ENCODE peak calls at places on chromosome 7, in seven cellular contexts. C is cardiac fibroblast, W is suprapubic skin, R is left lung, I is bronchial epithelial cell, G is GM13977, M is B cell. J is an unnamed sample.

GRCh38 chr7:16293669-16294425 is 127.5 kb downstream of the CRPPA start:
- DNase-seq in I (peak; percentile 98), G (no peak), M (no peak), W (no peak), C (no peak), R (no peak), J (no peak)

GRCh38 chr7:151249034-151249731 is 689 bp upstream of the SMARCD3 start:
- DNase-seq in R (peak; percentile 90), C (peak; percentile 72), W (peak; percentile 83), M (peak; percentile 71), I (peak; percentile 29), G (no peak), J (peak; percentile 52)

GRCh38 chr7:139488810-139489209 is 5.3 kb upstream of the KLRG2 start:
- DNase-seq in W (no peak), R (no peak), I (no peak), G (no peak), M (no peak), C (no peak), J (no peak)

GRCh38 chr7:101165075-101165957 is at the start of gene VGF:
- DNase-seq in I (peak; percentile 70), C (peak; percentile 96), M (peak; percentile 97), R (peak; percentile 98), G (peak; percentile 98), W (peak; percentile 89), J (peak; percentile 96)

GRCh38 chr7:32115831-32116230 is 45.6 kb upstream of the PDE1C start:
- DNase-seq in M (no peak), R (no peak), C (no peak), G (no peak), W (no peak), I (no peak), J (no peak)

GRCh38 chr7:24024276-24024675 is 259.7 kb upstream of the NPY start:
- DNase-seq in M (no peak), G (no peak), R (no peak), C (no peak), I (no peak), W (no peak), J (no peak)

GRCh38 chr7:94364816-94365215 is 29.9 kb upstream of the COL1A2 start:
- DNase-seq in C (no peak), G (no peak), I (no peak), R (no peak), M (no peak), W (no peak), J (no peak)

GRCh38 chr7:97107192-97107800 is 10.2 kb upstream of the SDHAF3 start:
- DNase-seq in C (peak; percentile 45), R (no peak), G (no peak), W (no peak), I (peak; percentile 43), M (no peak), J (no peak)

GRCh38 chr7:13990319-13990983 is 985 bp upstream of the ETV1 start:
- DNase-seq in C (peak; percentile 69), G (peak; percentile 14), R (peak; percentile 74), I (peak; percentile 16), M (no peak), W (peak; percentile 74), J (peak; percentile 65)

GRCh38 chr7:145212050-145212449 is 376.2 kb upstream of the TPK1 start:
- DNase-seq in I (no peak), M (no peak), W (no peak), R (no peak), C (peak; percentile 4), G (no peak), J (peak; percentile 91)

GRCh38 chr7:133139350-133139749 is 57.5 kb upstream of the CHCHD3 start:
- DNase-seq in C (peak; percentile 62), W (no peak), G (no peak), R (no peak), I (peak; percentile 36), M (no peak), J (peak; percentile 60)

GRCh38 chr7:13034693-13035092 is 347.3 kb downstream of the ARL4A start:
- DNase-seq in M (no peak), W (no peak), R (no peak), I (no peak), C (no peak), G (no peak), J (no peak)

GRCh38 chr7:33444501-33444900 is 315.1 kb downstream of the BBS9 start:
- DNase-seq in R (no peak), C (peak; percentile 90), G (no peak), W (no peak), M (no peak), I (peak; percentile 20), J (peak; percentile 52)

GRCh38 chr7:70298780-70299446 is 700.6 kb downstream of the AUTS2 start:
- DNase-seq in C (no peak), W (no peak), G (no peak), I (peak; percentile 77), M (no peak), R (no peak), J (no peak)

DNA sequence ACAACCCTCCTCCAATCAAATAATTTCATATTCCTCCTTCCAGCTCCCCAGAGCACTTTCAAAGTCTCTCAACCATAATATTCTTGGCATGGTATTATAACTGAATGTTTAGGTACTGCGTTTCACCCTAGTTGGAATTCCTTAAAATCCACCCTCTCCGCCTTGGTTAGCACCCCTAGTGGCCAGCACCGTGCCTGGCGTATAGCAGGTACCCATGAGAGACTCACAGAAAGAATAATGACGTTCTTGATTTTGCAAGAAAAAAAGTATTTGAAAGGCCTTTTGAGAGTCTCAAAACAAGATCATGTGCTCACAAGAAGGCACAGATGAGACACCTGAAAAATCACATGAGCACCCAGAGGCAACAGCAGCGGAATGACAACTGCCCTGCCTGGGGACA is 50.8 kb downstream of the GLI3 start:
- DNase-seq in W (no peak), M (no peak), C (no peak), R (no peak), I (peak; percentile 32), G (no peak), J (no peak)
- TF ChIP-seq CTCF in W (no peak), M (no peak), C (peak; percentile 39), R (no peak), I (peak; percentile 63), G (peak; percentile 33), J (peak; percentile 22)

GRCh38 chr7:103063895-103064294 is 10.7 kb downstream of the FBXL13 start:
- DNase-seq in G (no peak), W (no peak), R (no peak), C (no peak), M (no peak), I (no peak), J (no peak)
- TF ChIP-seq CTCF in G (no peak), W (no peak), R (no peak), C (no peak), M (no peak), I (no peak), J (no peak)

GRCh38 chr7:105323366-105323765 is 65.4 kb downstream of the SRPK2 start:
- DNase-seq in M (no peak), R (no peak), I (no peak), W (no peak), G (no peak), C (no peak), J (no peak)

GRCh38 chr7:105319578-105319977 is 69.1 kb downstream of the SRPK2 start:
- DNase-seq in W (no peak), G (no peak), M (no peak), R (no peak), C (no peak), I (peak; percentile 4), J (no peak)

GRCh38 chr7:105316578-105317375 is 71.9 kb downstream of the SRPK2 start:
- DNase-seq in C (no peak), M (no peak), R (no peak), W (no peak), I (no peak), G (no peak), J (no peak)

GRCh38 chr7:105321754-105322455 is 66.8 kb downstream of the SRPK2 start:
- DNase-seq in I (no peak), W (no peak), R (no peak), M (no peak), C (no peak), G (no peak), J (no peak)

GRCh38 chr7:105320896-105321295 is 67.8 kb downstream of the SRPK2 start:
- DNase-seq in M (no peak), C (no peak), W (no peak), G (no peak), R (no peak), I (no peak), J (no peak)
- TF ChIP-seq CTCF in M (no peak), C (no peak), W (no peak), G (no peak), R (no peak), I (no peak), J (no peak)

GRCh38 chr7:1813394-1814088 is 143.5 kb downstream of the ELFN1 start:
- DNase-seq in R (no peak), C (no peak), G (no peak), W (peak; percentile 62), M (no peak), I (no peak), J (no peak)

GRCh38 chr7:1812693-1813393 is 142.8 kb downstream of the ELFN1 start:
- DNase-seq in R (no peak), G (peak; percentile 25), C (no peak), I (no peak), W (peak; percentile 52), M (no peak), J (no peak)

GRCh38 chr7:1810521-1810920 is 140.4 kb downstream of the ELFN1 start:
- DNase-seq in G (no peak), R (no peak), W (peak; percentile 48), C (no peak), I (no peak), M (no peak), J (no peak)

GRCh38 chr7:1810961-1811849 is 141.1 kb downstream of the ELFN1 start:
- DNase-seq in G (no peak), C (peak; percentile 45), I (no peak), W (peak; percentile 35), R (no peak), M (no peak), J (no peak)

DNA sequence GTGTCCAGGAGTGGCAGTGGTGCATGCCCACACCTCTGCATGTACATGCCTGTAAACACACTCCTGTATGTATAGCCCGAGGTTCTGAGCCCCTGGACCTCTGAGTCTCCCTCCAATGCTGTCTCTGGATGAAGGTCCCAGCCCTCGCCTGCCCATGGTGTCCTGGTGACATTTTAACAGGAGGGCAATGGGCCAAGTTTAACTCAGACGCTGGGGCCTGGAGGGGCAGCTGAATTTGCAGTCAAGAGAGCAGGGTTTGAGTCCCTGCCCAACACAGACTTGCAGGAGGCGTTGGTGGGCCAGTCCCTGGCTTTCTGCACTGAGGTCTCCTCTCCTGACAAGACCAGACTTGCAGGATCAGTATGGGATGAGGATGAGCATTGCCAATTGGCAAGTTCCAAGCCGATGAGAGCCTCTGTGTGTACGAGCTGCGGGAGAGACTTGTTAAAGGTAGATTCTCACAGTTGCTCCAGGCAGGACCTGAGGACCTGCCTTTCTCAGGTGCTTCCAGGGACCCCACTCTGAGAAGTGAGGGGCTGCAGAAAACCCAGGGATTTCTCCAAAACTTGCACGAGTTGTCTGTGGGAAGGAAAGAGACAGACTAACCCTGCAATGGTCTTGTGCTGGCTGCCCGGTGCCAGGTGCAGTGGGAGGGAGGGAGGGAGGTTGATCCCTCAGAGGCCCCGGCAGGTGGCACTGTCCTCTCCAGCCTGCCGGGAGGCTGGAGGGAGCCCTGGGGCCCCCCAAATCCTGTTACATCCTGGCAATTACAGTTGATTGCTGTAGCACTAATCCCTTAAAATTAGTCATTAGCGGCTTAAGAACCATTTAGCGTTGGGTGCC is 142.0 kb downstream of the ELFN1 start:
- DNase-seq in I (peak; percentile 36), G (peak; percentile 80), M (peak; percentile 72), R (no peak), W (peak; percentile 34), C (no peak), J (peak; percentile 24)
- TF ChIP-seq CTCF in I (peak; percentile 62), G (peak; percentile 42), M (no peak), R (no peak), W (no peak), C (no peak), J (peak; percentile 30)

J was measured in MCF 10A.